ENCODE peak calls at places on chromosomes 1 and 21, in eight cellular contexts. X, K, A, L, T, G, C and P are unnamed samples.

GRCh38 chr1:52636701-52637695 is 4.0 kb downstream of the SHISAL2A start:
- DNase-seq in K (peak), G (no peak), C (peak), T (no peak), L (peak), A (peak), X (peak), P (peak)

GRCh38 chr1:211420845-211421454 is 71.0 kb downstream of the RD3 start:
- DNase-seq in K (no peak), X (no peak), A (no peak), T (no peak), C (no peak), G (peak), L (no peak), P (no peak)

GRCh38 chr1:109502368-109502851 is 7.1 kb downstream of the AMIGO1 start:
- DNase-seq in G (no peak), A (no peak), L (no peak), C (peak), X (no peak), T (no peak), K (peak), P (peak)

GRCh38 chr1:22503721-22504410 is 52.2 kb downstream of the ZBTB40 start:
- DNase-seq in A (no peak), X (no peak), L (no peak), T (no peak), G (peak), C (no peak), K (no peak), P (no peak)

GRCh38 chr1:109765896-109766615 is 2.3 kb upstream of the EPS8L3 start:
- DNase-seq in T (no peak), C (no peak), G (no peak), K (no peak), L (no peak), A (no peak), X (peak), P (no peak)

GRCh38 chr1:43786975-43787374 is 79.6 kb downstream of the ST3GAL3 start:
- DNase-seq in T (no peak), L (no peak), A (no peak), K (no peak), G (peak), C (no peak), X (no peak), P (no peak)

GRCh38 chr21:41817877-41818855 is 51.3 kb upstream of the RIPK4 start:
- DNase-seq in L (no peak), C (no peak), K (no peak), A (no peak), T (no peak), X (peak), G (no peak), P (no peak)

GRCh38 chr1:207049974-207050391 is 1.0 kb downstream of the YOD1 start:
- DNase-seq in X (no peak), G (peak), T (peak), C (peak), K (no peak), A (peak), L (peak), P (peak)

GRCh38 chr21:35565204-35565611 is 495.1 kb downstream of the SETD4 start:
- DNase-seq in C (no peak), T (peak), G (peak), L (no peak), K (no peak), A (peak), X (no peak), P (no peak)

GRCh38 chr1:193971595-193971994 is 785.2 kb upstream of the B3GALT2 start:
- DNase-seq in T (peak), G (no peak), X (no peak), L (no peak), A (peak), K (no peak), C (no peak), P (no peak)

GRCh38 chr1:47942238-47942629 is 55.0 kb downstream of the TRABD2B start:
- DNase-seq in C (no peak), T (peak), A (peak), L (no peak), G (peak), X (peak), K (no peak), P (no peak)

GRCh38 chr1:213983589-213984386 is 4.0 kb upstream of the PROX1 start:
- DNase-seq in A (no peak), T (no peak), K (no peak), L (no peak), X (no peak), C (no peak), G (no peak), P (no peak)

GRCh38 chr21:15233611-15234010 is 168.8 kb upstream of the NRIP1 start:
- DNase-seq in T (no peak), G (no peak), C (no peak), X (no peak), A (no peak), L (no peak), K (no peak), P (no peak)

GRCh38 chr1:54835970-54836369 is 34.8 kb upstream of the TTC22 start:
- DNase-seq in X (peak), A (no peak), G (no peak), T (no peak), L (no peak), K (no peak), C (no peak), P (no peak)

GRCh38 chr21:39763282-39763970 is 18.4 kb downstream of the IGSF5 start:
- DNase-seq in X (no peak), G (no peak), C (no peak), A (no peak), K (no peak), L (no peak), T (no peak), P (no peak)

GRCh38 chr1:220983877-220984635 is 104.8 kb downstream of the HLX start:
- DNase-seq in L (no peak), C (no peak), A (no peak), T (no peak), G (no peak), X (no peak), K (no peak), P (no peak)

GRCh38 chr1:205805082-205805711 is 7.8 kb downstream of the SLC41A1 start:
- DNase-seq in K (no peak), A (no peak), G (peak), C (peak), L (peak), T (no peak), X (no peak), P (peak)

GRCh38 chr1:47209725-47210330 is 20.0 kb upstream of the PDZK1IP1 start:
- DNase-seq in K (no peak), A (peak), L (no peak), G (no peak), C (no peak), T (peak), X (no peak), P (no peak)

GRCh38 chr1:112262301-112262700 is 133.7 kb upstream of the CTTNBP2NL start:
- DNase-seq in X (no peak), A (no peak), L (no peak), G (no peak), C (no peak), T (no peak), K (no peak), P (no peak)

GRCh38 chr1:181021811-181022434 is 747 bp downstream of the STX6 start:
- DNase-seq in G (peak), X (peak), A (peak), K (peak), L (peak), C (peak), T (peak), P (peak)

GRCh38 chr1:9111957-9112356 is 16.9 kb downstream of the GPR157 start:
- DNase-seq in X (no peak), A (no peak), L (no peak), T (no peak), K (no peak), C (peak), G (no peak), P (no peak)

GRCh38 chr1:150560011-150560438 is 10.8 kb downstream of the ADAMTSL4 start:
- DNase-seq in X (peak), G (peak), K (peak), L (peak), T (no peak), A (peak), C (peak), P (peak)

GRCh38 chr1:187491082-187491720 is 662.5 kb downstream of the PLA2G4A start:
- DNase-seq in X (no peak), T (peak), L (no peak), C (no peak), G (peak), A (peak), K (no peak), P (no peak)

GRCh38 chr21:16408280-16408669 is 678.5 kb downstream of the USP25 start:
- DNase-seq in C (no peak), A (no peak), X (no peak), G (no peak), K (no peak), T (no peak), L (no peak), P (no peak)

GRCh38 chr1:150548632-150549495 is at the start of gene ADAMTSL4:
- DNase-seq in X (no peak), C (peak), K (no peak), L (peak), G (peak), A (peak), T (peak), P (peak)